ENCODE peak calls at places on chromosomes 11 and 22, in eight cellular contexts. E is endothelial cell of umbilical vein, J is H1, L is HCT116, B is GM12878, X is K562, H is HepG2, Q is SK-N-SH. Z is an unnamed sample.

GRCh38 chr11:11553595-11553994 is 68.2 kb downstream of the GALNT18 start:
- DNase-seq in B (no peak), L (no peak), E (no peak), J (no peak), H (no peak), Q (no peak), X (no peak), Z (no peak)

GRCh38 chr11:131694526-131695424 is 324.4 kb downstream of the NTM start:
- DNase-seq in Q (peak; percentile 86), B (no peak), E (peak; percentile 75), J (peak; percentile 96), X (peak; percentile 83), L (peak; percentile 13), H (peak; percentile 52), Z (peak; percentile 18)

GRCh38 chr11:48109046-48109666 is 107.5 kb upstream of the OR4B1 start:
- DNase-seq in Q (no peak), J (peak; percentile 13), E (peak; percentile 63), H (peak; percentile 25), B (no peak), L (peak; percentile 37), X (peak; percentile 58), Z (no peak)

GRCh38 chr11:30100514-30100913 is 83.7 kb upstream of the KCNA4 start:
- DNase-seq in J (no peak), X (no peak), B (no peak), H (no peak), L (no peak), E (no peak), Q (no peak), Z (no peak)

GRCh38 chr11:14248577-14248976 is 110.4 kb downstream of the RRAS2 start:
- DNase-seq in Q (peak; percentile 43), H (no peak), J (no peak), E (no peak), L (no peak), B (no peak), X (no peak), Z (no peak)

GRCh38 chr11:117796456-117797428 is at the start of gene DSCAML1:
- DNase-seq in L (no peak), E (no peak), Q (peak; percentile 87), B (no peak), H (no peak), X (peak; percentile 38), J (peak; percentile 77), Z (no peak)

GRCh38 chr11:100573911-100574513 is 113.1 kb upstream of the ARHGAP42 start:
- DNase-seq in X (no peak), L (no peak), E (no peak), Q (no peak), H (no peak), J (no peak), B (no peak), Z (no peak)

GRCh38 chr11:112364962-112365481 is 104.4 kb upstream of the PLET1 start:
- DNase-seq in B (no peak), J (no peak), H (peak; percentile 46), Q (peak; percentile 49), E (peak; percentile 27), X (no peak), L (no peak), Z (no peak)

GRCh38 chr11:120695426-120695825 is 183.9 kb downstream of the GRIK4 start:
- DNase-seq in H (no peak), Q (no peak), E (no peak), L (no peak), X (no peak), J (no peak), B (no peak), Z (no peak)

GRCh38 chr11:120696597-120696996 is 185.0 kb downstream of the GRIK4 start:
- DNase-seq in Q (no peak), E (no peak), H (no peak), B (no peak), J (peak; percentile 83), X (peak; percentile 32), L (no peak), Z (no peak)

GRCh38 chr11:120690406-120690805 is 178.9 kb downstream of the GRIK4 start:
- DNase-seq in J (no peak), Q (no peak), L (no peak), X (no peak), E (no peak), H (no peak), B (no peak), Z (no peak)

GRCh38 chr11:120698918-120699317 is 187.4 kb downstream of the GRIK4 start:
- DNase-seq in Q (no peak), E (no peak), L (no peak), J (no peak), X (no peak), B (no peak), H (no peak), Z (no peak)

DNA sequence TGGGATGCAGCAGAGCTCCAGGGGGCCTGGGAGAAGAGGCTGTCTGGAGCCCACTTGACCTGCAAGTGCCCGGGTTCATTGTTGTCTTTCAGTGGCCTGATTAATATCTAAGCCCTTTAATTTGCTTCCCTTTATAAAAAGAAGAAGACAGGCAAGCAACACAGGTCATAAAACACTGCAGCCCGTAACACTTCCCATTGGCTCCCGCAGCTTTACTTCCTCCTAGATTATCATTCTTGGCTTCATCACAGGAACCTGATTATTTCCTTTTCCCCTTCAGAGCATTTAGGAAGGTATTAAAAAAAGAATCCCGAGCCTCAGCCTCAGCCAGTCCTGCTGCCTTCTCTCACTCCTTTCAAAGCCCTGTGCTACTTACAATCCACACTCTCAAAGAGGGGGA is 183.2 kb downstream of the GRIK4 start:
- DNase-seq in X (no peak), Q (no peak), L (no peak), B (no peak), J (no peak), H (no peak), E (no peak), Z (no peak)
- H3K9ac ChIP-seq in X (no peak overlapping the region), Q (no peak overlapping the region), L (no peak overlapping the region), B (no peak overlapping the region), J (no peak overlapping the region), H (no peak overlapping the region), E (no peak overlapping the region), Z (no peak overlapping the region)

DNA sequence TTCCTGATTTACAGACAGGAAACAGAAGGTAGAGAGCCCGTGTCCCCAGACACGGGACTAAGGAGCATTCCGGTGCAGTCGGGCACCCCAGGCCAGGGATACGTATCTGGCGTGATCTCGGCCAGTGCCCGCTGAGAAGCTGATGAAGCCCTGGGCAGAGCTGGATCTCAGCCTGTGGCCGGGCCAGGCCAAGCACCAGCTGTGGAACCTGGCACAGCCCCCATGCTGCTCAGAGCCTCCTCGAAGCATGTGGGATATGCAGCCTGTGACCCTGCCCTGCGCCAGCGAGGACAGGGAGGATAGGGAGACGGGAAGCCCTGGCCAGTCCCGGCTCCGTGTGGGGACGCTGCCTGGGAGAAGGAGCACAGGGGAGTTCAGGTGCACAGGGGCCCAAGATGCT is 10.2 kb downstream of the PRR5 start:
- DNase-seq in Q (no peak), J (no peak), X (no peak), H (no peak), B (no peak), L (no peak), E (no peak), Z (no peak)
- TF ChIP-seq POLR2AphosphoS5 in Q (no peak), J (no peak), X (no peak), H (no peak), B (no peak), L (no peak), E (no peak), Z (no peak)

GRCh38 chr22:41296826-41297667 is 4.3 kb upstream of the ZC3H7B start:
- DNase-seq in X (no peak), H (peak; percentile 37), L (no peak), E (no peak), B (no peak), J (no peak), Q (no peak), Z (no peak)

GRCh38 chr22:41305646-41306045 is 4.3 kb downstream of the ZC3H7B start:
- DNase-seq in L (no peak), B (no peak), E (peak; percentile 82), J (no peak), X (no peak), H (no peak), Q (no peak), Z (no peak)

GRCh38 chr22:41300661-41301060 is 664 bp upstream of the ZC3H7B start:
- DNase-seq in E (no peak), B (no peak), L (no peak), H (no peak), Q (no peak), J (no peak), X (no peak), Z (no peak)

GRCh38 chr22:41302016-41302767 is 867 bp downstream of the ZC3H7B start:
- DNase-seq in B (no peak), L (no peak), J (peak; percentile 69), X (peak; percentile 61), E (no peak), H (no peak), Q (peak; percentile 80), Z (no peak)

GRCh38 chr22:41301085-41302015 is at the start of gene ZC3H7B:
- DNase-seq in B (peak; percentile 28), J (peak; percentile 82), H (peak; percentile 76), E (peak; percentile 80), X (peak; percentile 77), L (no peak), Q (peak; percentile 90), Z (no peak)
- H3K9ac ChIP-seq in B (peak within 1 kb of the TSS; percentile 99), J (peak within 1 kb of the TSS; percentile 62), H (peak within 1 kb of the TSS; percentile 93), E (peak within 1 kb of the TSS; percentile 82), X (peak within 1 kb of the TSS; percentile 98), L (peak within 1 kb of the TSS; percentile 98), Q (peak within 1 kb of the TSS; percentile 93), Z (peak within 1 kb of the TSS; percentile 98)

GRCh38 chr22:31104869-31105268 is 2.5 kb downstream of the SELENOM start:
- DNase-seq in B (no peak), L (no peak), H (no peak), X (no peak), Q (no peak), J (peak; percentile 89), E (no peak), Z (no peak)

GRCh38 chr22:31100762-31101525 is 6.4 kb downstream of the SELENOM start:
- DNase-seq in H (no peak), B (no peak), Q (no peak), J (no peak), L (no peak), E (no peak), X (no peak), Z (no peak)

GRCh38 chr22:31103111-31103510 is 4.3 kb downstream of the SELENOM start:
- DNase-seq in L (no peak), X (no peak), B (no peak), H (no peak), E (no peak), J (no peak), Q (no peak), Z (no peak)

GRCh38 chr22:31103899-31104694 is 3.3 kb downstream of the SELENOM start:
- DNase-seq in L (no peak), B (no peak), Q (no peak), H (no peak), E (no peak), J (peak; percentile 49), X (no peak), Z (no peak)

DNA sequence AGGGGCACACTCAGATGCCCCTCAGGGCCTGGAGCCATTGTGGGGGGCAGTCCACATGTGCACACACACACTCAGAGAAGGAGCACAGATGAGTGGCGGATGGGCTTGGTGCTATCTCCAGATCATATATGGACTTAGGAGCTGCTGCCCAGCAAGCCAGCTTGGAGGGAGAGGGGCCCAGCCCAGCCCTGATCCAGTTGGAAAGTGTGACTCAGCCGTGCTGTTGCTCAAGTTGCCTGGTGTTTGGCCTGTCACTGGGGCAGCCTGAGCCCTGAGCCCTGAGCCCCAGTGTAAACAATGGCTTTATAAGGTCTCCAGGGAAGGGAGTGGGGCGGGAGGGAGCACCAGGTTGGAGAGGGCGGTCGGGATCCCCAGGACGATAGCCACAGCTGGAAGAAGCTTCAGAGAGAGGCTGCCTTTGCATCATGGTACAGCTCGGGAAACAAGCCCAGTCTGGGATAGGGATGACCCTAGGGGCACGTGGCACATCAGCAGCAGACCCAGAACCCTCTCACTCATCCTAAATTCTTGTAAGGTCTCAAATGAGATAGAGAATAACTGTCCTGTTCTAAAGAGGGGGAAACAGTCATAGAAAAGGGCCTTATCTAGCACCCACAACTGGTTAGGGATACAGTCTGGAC is 4.8 kb downstream of the SELENOM start:
- DNase-seq in Q (no peak), L (no peak), H (peak; percentile 84), B (no peak), J (no peak), E (peak; percentile 60), X (no peak), Z (no peak)
- TF ChIP-seq POLR2AphosphoS5 in Q (peak; percentile 29), L (no peak), H (no peak), B (no peak), J (no peak), E (no peak), X (no peak), Z (no peak)